ENCODE peak calls at places on chromosomes 6 and 20, in six cellular contexts. D is astrocyte, M is HepG2, Q is MM.1S, I is OCI-LY7, G is mammary epithelial cell. W is an unnamed sample. For H4K20me1, the result is how much of the 10 kb centered on the place peaks cover.

GRCh38 chr6:10463491-10464481 is 48.9 kb upstream of the TFAP2A start:
- DNase-seq in D (no peak), M (no peak), Q (no peak), I (no peak), G (no peak), W (no peak)

GRCh38 chr6:11589261-11589660 is 51.7 kb downstream of the TMEM170B start:
- DNase-seq in D (no peak), M (no peak), Q (no peak), I (no peak), G (no peak), W (no peak)

GRCh38 chr6:45613678-45614077 is 235.9 kb upstream of the SUPT3H start:
- DNase-seq in D (no peak), M (no peak), Q (no peak), I (no peak), G (peak), W (no peak)

GRCh38 chr20:12252793-12253192 is 335.1 kb downstream of the BTBD3 start:
- DNase-seq in D (peak), M (no peak), Q (no peak), I (no peak), G (no peak), W (peak)

GRCh38 chr6:14012313-14013036 is 87.7 kb downstream of the RNF182 start:
- DNase-seq in D (no peak), M (no peak), Q (no peak), I (no peak), G (no peak), W (no peak)

GRCh38 chr6:63516186-63516944 is 55.9 kb upstream of the LOC128125822 start:
- DNase-seq in D (peak), M (peak), Q (no peak), I (no peak), G (peak), W (no peak)

GRCh38 chr6:10397756-10398438 is 17.0 kb downstream of the TFAP2A start:
- DNase-seq in D (no peak), M (no peak), Q (no peak), I (no peak), G (no peak), W (no peak)

GRCh38 chr6:53300656-53301551 is 47.8 kb downstream of the ELOVL5 start:
- DNase-seq in D (peak), M (peak), Q (no peak), I (no peak), G (peak), W (no peak)

GRCh38 chr6:48098923-48099322 is 12.1 kb downstream of the PTCHD4 start:
- DNase-seq in D (peak), M (no peak), Q (no peak), I (no peak), G (peak), W (no peak)

GRCh38 chr6:169589699-169590257 is 112.1 kb downstream of the WDR27 start:
- DNase-seq in D (peak), M (no peak), Q (peak), I (no peak), G (peak), W (no peak)

GRCh38 chr20:51450221-51450712 is 92.3 kb downstream of the NFATC2 start:
- DNase-seq in D (no peak), M (no peak), Q (no peak), I (no peak), G (peak), W (no peak)

GRCh38 chr6:116386581-116387299 is 16.0 kb downstream of the DSE start:
- DNase-seq in D (peak), M (no peak), Q (no peak), I (no peak), G (peak), W (no peak)

GRCh38 chr6:150167479-150167873 is 24.6 kb downstream of the PPP1R14C start:
- DNase-seq in D (no peak), M (no peak), Q (no peak), I (peak), G (no peak), W (no peak)

DNA sequence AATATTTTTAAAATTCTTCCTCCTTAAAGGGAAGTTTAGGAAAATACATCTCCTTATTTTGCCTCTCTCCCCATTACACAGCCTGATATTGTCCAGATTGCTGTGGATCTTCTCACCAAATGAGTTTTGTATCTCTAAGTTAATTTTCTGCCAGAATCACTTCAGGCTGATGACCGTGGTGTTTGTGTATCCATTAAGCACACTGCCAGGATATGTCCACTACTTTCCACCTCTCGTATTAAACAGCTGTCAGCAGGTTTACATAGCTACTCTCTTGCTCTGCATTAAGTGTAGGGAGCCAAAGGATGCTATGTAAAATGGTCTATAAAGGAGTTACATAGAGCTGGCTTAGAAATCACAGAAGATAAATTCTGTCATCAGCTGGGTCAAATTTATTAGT is 201.1 kb downstream of the ZFAND3 start:
- DNase-seq in D (no peak), M (no peak), Q (no peak), I (no peak), G (no peak), W (no peak)
- H4K20me1 ChIP-seq in D (half or more), M (under half), Q (under half), I (under half), G (under half), W (under half)

DNA sequence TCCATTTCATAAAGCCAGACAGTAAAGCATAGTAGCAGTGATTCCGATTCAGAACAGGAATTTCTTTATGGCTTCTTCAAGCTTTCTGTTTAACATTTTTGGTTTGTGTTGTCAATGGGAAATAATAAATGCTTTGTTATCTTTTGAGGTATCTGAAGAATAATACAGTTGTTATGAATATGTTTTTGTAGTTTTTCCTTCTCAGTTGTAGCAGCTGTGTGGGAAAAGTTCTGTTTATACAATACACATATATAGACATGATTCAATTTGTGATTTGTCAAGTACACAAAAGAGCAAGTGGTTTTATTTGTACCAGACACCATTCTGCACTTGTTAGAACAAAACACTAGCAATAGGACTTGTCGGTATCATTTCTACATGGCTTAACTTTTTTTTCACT is 96.6 kb downstream of the CDYL start:
- DNase-seq in D (peak), M (no peak), Q (no peak), I (no peak), G (peak), W (no peak)
- H4K20me1 ChIP-seq in D (half or more), M (under half), Q (under half), I (under half), G (under half), W (under half)

GRCh38 chr20:2139250-2139649 is 37.6 kb downstream of the STK35 start:
- DNase-seq in D (no peak), M (no peak), Q (no peak), I (no peak), G (no peak), W (no peak)
- H4K20me1 ChIP-seq in D (half or more), M (under half), Q (under half), I (under half), G (under half), W (under half)

GRCh38 chr6:87176493-87176892 is 21.1 kb downstream of the ZNF292 start:
- DNase-seq in D (no peak), M (no peak), Q (no peak), I (no peak), G (no peak), W (no peak)
- H4K20me1 ChIP-seq in D (half or more), M (half or more), Q (under half), I (under half), G (under half), W (under half)

GRCh38 chr20:63214514-63214913 is 1.4 kb downstream of the YTHDF1 start:
- DNase-seq in D (no peak), M (no peak), Q (no peak), I (no peak), G (no peak), W (no peak)

GRCh38 chr20:63212792-63213191 is 3.1 kb downstream of the YTHDF1 start:
- DNase-seq in D (no peak), M (no peak), Q (no peak), I (no peak), G (peak), W (no peak)

GRCh38 chr20:63210011-63210605 is 5.8 kb downstream of the YTHDF1 start:
- DNase-seq in D (no peak), M (no peak), Q (no peak), I (no peak), G (peak), W (no peak)

GRCh38 chr20:63215101-63216040 is 560 bp downstream of the YTHDF1 start:
- DNase-seq in D (peak), M (peak), Q (peak), I (peak), G (peak), W (no peak)

DNA sequence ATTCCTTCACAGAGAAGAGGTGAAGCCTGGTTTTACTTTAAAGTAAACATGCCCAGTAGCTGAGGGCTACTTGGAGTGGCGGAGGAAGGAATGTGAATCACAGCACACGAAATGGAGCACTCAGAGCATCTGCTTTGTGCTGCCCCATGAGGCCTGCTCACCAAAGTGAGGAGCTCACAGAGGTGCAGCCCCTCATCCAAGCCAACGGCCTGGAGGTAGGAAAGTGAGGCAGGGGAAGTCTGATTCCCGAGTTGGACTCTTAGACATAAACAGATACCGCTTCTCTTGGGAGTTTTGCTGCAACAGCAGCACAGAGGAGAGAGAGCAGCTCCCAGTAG is 3.6 kb downstream of the YTHDF1 start:
- DNase-seq in D (no peak), M (no peak), Q (no peak), I (no peak), G (no peak), W (no peak)
- H4K20me1 ChIP-seq in D (half or more), M (half or more), Q (under half), I (under half), G (under half), W (under half)